ENCODE peak calls at places on chromosomes 16 and 17, in nine cellular contexts. One of them, this sample, is unnamed. For H3K36me3, the result is how much of the 10 kb centered on the place peaks cover.

GRCh38 chr16:24165273-24165672 is 90.9 kb upstream of the CACNG3 start:
- DNase-seq in Caco-2: no peak
- DNase-seq in endodermal cell: no peak
- DNase-seq in BE2C: no peak
- DNase-seq in PC-3: no peak
- DNase-seq in OCI-LY7: no peak
- DNase-seq in Peyer's patch: no peak
- DNase-seq in heart left ventricle: no peak
- DNase-seq in IMR-90: no peak
- DNase-seq in this sample: no peak

GRCh38 chr16:81321039-81321438 is 6.3 kb downstream of the GAN start:
- DNase-seq in IMR-90: no peak
- DNase-seq in PC-3: no peak
- DNase-seq in heart left ventricle: no peak
- DNase-seq in endodermal cell: no peak
- DNase-seq in Peyer's patch: no peak
- DNase-seq in Caco-2: no peak
- DNase-seq in BE2C: no peak
- DNase-seq in OCI-LY7: no peak
- DNase-seq in this sample: no peak

GRCh38 chr16:58107228-58107627 is 22.0 kb downstream of the CFAP20 start:
- DNase-seq in Caco-2: no peak
- DNase-seq in endodermal cell: no peak
- DNase-seq in OCI-LY7: no peak
- DNase-seq in BE2C: no peak
- DNase-seq in Peyer's patch: no peak
- DNase-seq in heart left ventricle: no peak
- DNase-seq in IMR-90: no peak
- DNase-seq in PC-3: no peak
- DNase-seq in this sample: no peak

GRCh38 chr16:14193316-14193871 is 122.3 kb downstream of the MRTFB start:
- DNase-seq in IMR-90: no peak
- DNase-seq in OCI-LY7: peak
- DNase-seq in endodermal cell: no peak
- DNase-seq in Peyer's patch: peak
- DNase-seq in BE2C: no peak
- DNase-seq in PC-3: no peak
- DNase-seq in Caco-2: no peak
- DNase-seq in heart left ventricle: no peak
- DNase-seq in this sample: no peak

GRCh38 chr17:42698736-42699414 is 16.5 kb downstream of the CNTNAP1 start:
- DNase-seq in heart left ventricle: peak
- DNase-seq in Peyer's patch: no peak
- DNase-seq in BE2C: peak
- DNase-seq in PC-3: peak
- DNase-seq in IMR-90: peak
- DNase-seq in Caco-2: peak
- DNase-seq in endodermal cell: peak
- DNase-seq in OCI-LY7: no peak
- DNase-seq in this sample: peak

GRCh38 chr16:86396318-86396882 is 113.9 kb upstream of the FOXF1 start:
- DNase-seq in Peyer's patch: no peak
- DNase-seq in BE2C: peak
- DNase-seq in heart left ventricle: no peak
- DNase-seq in OCI-LY7: no peak
- DNase-seq in endodermal cell: no peak
- DNase-seq in IMR-90: peak
- DNase-seq in PC-3: no peak
- DNase-seq in Caco-2: no peak
- DNase-seq in this sample: no peak

GRCh38 chr16:13919330-13919682 is 648 bp upstream of the ERCC4 start:
- DNase-seq in IMR-90: peak
- DNase-seq in heart left ventricle: peak
- DNase-seq in Caco-2: no peak
- DNase-seq in endodermal cell: no peak
- DNase-seq in BE2C: no peak
- DNase-seq in PC-3: peak
- DNase-seq in Peyer's patch: no peak
- DNase-seq in OCI-LY7: peak
- DNase-seq in this sample: no peak

GRCh38 chr17:9371019-9371418 is 204.6 kb downstream of the STX8 start:
- DNase-seq in PC-3: peak
- DNase-seq in Peyer's patch: no peak
- DNase-seq in BE2C: no peak
- DNase-seq in OCI-LY7: no peak
- DNase-seq in endodermal cell: no peak
- DNase-seq in Caco-2: no peak
- DNase-seq in IMR-90: peak
- DNase-seq in heart left ventricle: peak
- DNase-seq in this sample: no peak

GRCh38 chr17:5364156-5364555 is 55.3 kb downstream of the NUP88 start:
- DNase-seq in BE2C: no peak
- DNase-seq in Peyer's patch: no peak
- DNase-seq in heart left ventricle: no peak
- DNase-seq in PC-3: no peak
- DNase-seq in endodermal cell: no peak
- DNase-seq in IMR-90: peak
- DNase-seq in Caco-2: no peak
- DNase-seq in OCI-LY7: no peak
- DNase-seq in this sample: no peak

GRCh38 chr17:512926-513325 is 160.3 kb upstream of the RPH3AL start:
- DNase-seq in OCI-LY7: no peak
- DNase-seq in Peyer's patch: no peak
- DNase-seq in BE2C: no peak
- DNase-seq in heart left ventricle: no peak
- DNase-seq in IMR-90: peak
- DNase-seq in Caco-2: no peak
- DNase-seq in endodermal cell: no peak
- DNase-seq in PC-3: no peak
- DNase-seq in this sample: no peak

GRCh38 chr16:48197294-48197693 is 41.5 kb upstream of the ABCC12 start:
- DNase-seq in PC-3: no peak
- DNase-seq in OCI-LY7: no peak
- DNase-seq in heart left ventricle: no peak
- DNase-seq in IMR-90: no peak
- DNase-seq in BE2C: no peak
- DNase-seq in Caco-2: no peak
- DNase-seq in endodermal cell: no peak
- DNase-seq in Peyer's patch: no peak
- DNase-seq in this sample: no peak

GRCh38 chr16:31351937-31352315 is 3.0 kb upstream of the ITGAX start:
- DNase-seq in BE2C: no peak
- DNase-seq in Caco-2: no peak
- DNase-seq in IMR-90: no peak
- DNase-seq in OCI-LY7: no peak
- DNase-seq in endodermal cell: no peak
- DNase-seq in Peyer's patch: peak
- DNase-seq in heart left ventricle: no peak
- DNase-seq in PC-3: no peak
- DNase-seq in this sample: no peak

GRCh38 chr16:74738816-74739215 is 35.8 kb downstream of the FA2H start:
- DNase-seq in BE2C: no peak
- DNase-seq in Caco-2: no peak
- DNase-seq in IMR-90: no peak
- DNase-seq in endodermal cell: no peak
- DNase-seq in OCI-LY7: no peak
- DNase-seq in heart left ventricle: no peak
- DNase-seq in Peyer's patch: no peak
- DNase-seq in PC-3: no peak
- DNase-seq in this sample: no peak

GRCh38 chr16:75074920-75075687 is 41.5 kb downstream of the LDHD start:
- DNase-seq in heart left ventricle: no peak
- DNase-seq in BE2C: no peak
- DNase-seq in IMR-90: no peak
- DNase-seq in OCI-LY7: peak
- DNase-seq in Peyer's patch: peak
- DNase-seq in PC-3: no peak
- DNase-seq in endodermal cell: no peak
- DNase-seq in Caco-2: no peak
- DNase-seq in this sample: no peak

GRCh38 chr16:3266873-3267537 is 10.6 kb upstream of the MEFV start:
- DNase-seq in OCI-LY7: peak
- DNase-seq in IMR-90: peak
- DNase-seq in Caco-2: no peak
- DNase-seq in Peyer's patch: no peak
- DNase-seq in endodermal cell: peak
- DNase-seq in PC-3: peak
- DNase-seq in heart left ventricle: no peak
- DNase-seq in BE2C: peak
- DNase-seq in this sample: no peak

GRCh38 chr17:82720204-82720603 is 3.7 kb downstream of the FN3KRP start:
- DNase-seq in heart left ventricle: no peak
- DNase-seq in OCI-LY7: no peak
- DNase-seq in IMR-90: no peak
- DNase-seq in Peyer's patch: no peak
- DNase-seq in PC-3: no peak
- DNase-seq in Caco-2: no peak
- DNase-seq in BE2C: no peak
- DNase-seq in endodermal cell: no peak
- DNase-seq in this sample: no peak

GRCh38 chr16:30551781-30552180 is 6.4 kb downstream of the ZNF764 start:
- DNase-seq in PC-3: no peak
- DNase-seq in BE2C: no peak
- DNase-seq in Caco-2: no peak
- DNase-seq in Peyer's patch: peak
- DNase-seq in heart left ventricle: no peak
- DNase-seq in endodermal cell: no peak
- DNase-seq in OCI-LY7: no peak
- DNase-seq in IMR-90: no peak
- DNase-seq in this sample: peak

GRCh38 chr17:80940171-80941123 is 51.2 kb upstream of the CHMP6 start:
- DNase-seq in OCI-LY7: peak
- DNase-seq in heart left ventricle: no peak
- DNase-seq in Peyer's patch: no peak
- DNase-seq in BE2C: no peak
- DNase-seq in endodermal cell: no peak
- DNase-seq in Caco-2: no peak
- DNase-seq in PC-3: no peak
- DNase-seq in IMR-90: no peak
- DNase-seq in this sample: peak

GRCh38 chr17:8707232-8707590 is 37.4 kb downstream of the CCDC42 start:
- DNase-seq in heart left ventricle: no peak
- DNase-seq in OCI-LY7: no peak
- DNase-seq in endodermal cell: peak
- DNase-seq in BE2C: no peak
- DNase-seq in Caco-2: no peak
- DNase-seq in Peyer's patch: no peak
- DNase-seq in PC-3: no peak
- DNase-seq in IMR-90: no peak
- DNase-seq in this sample: no peak

GRCh38 chr17:17870292-17870691 is 33.5 kb upstream of the SREBF1 start:
- DNase-seq in Caco-2: no peak
- DNase-seq in BE2C: no peak
- DNase-seq in heart left ventricle: no peak
- DNase-seq in IMR-90: no peak
- DNase-seq in Peyer's patch: no peak
- DNase-seq in endodermal cell: peak
- DNase-seq in OCI-LY7: peak
- DNase-seq in PC-3: peak
- DNase-seq in this sample: no peak

GRCh38 chr16:88591577-88592021 is 21.4 kb downstream of the ZC3H18 start:
- DNase-seq in PC-3: no peak
- DNase-seq in OCI-LY7: no peak
- DNase-seq in Peyer's patch: peak
- DNase-seq in IMR-90: peak
- DNase-seq in endodermal cell: no peak
- DNase-seq in Caco-2: no peak
- DNase-seq in BE2C: no peak
- DNase-seq in heart left ventricle: peak
- DNase-seq in this sample: no peak
- TF ChIP-seq CTCF in PC-3: no peak
- TF ChIP-seq CTCF in OCI-LY7: no peak
- TF ChIP-seq CTCF in Peyer's patch: no peak
- TF ChIP-seq CTCF in IMR-90: no peak
- TF ChIP-seq CTCF in endodermal cell: no peak
- TF ChIP-seq CTCF in Caco-2: no peak
- TF ChIP-seq CTCF in BE2C: no peak
- TF ChIP-seq CTCF in heart left ventricle: no peak
- TF ChIP-seq CTCF in this sample: no peak

DNA sequence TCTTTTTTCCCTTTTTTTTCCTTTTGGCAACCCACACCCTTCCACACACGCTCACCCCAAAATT is at the start of gene NLK:
- DNase-seq in heart left ventricle: no peak
- DNase-seq in OCI-LY7: no peak
- DNase-seq in Caco-2: no peak
- DNase-seq in BE2C: no peak
- DNase-seq in PC-3: no peak
- DNase-seq in endodermal cell: no peak
- DNase-seq in IMR-90: no peak
- DNase-seq in Peyer's patch: no peak
- DNase-seq in this sample: no peak
- H3K4me3 ChIP-seq in heart left ventricle: peak
- H3K4me3 ChIP-seq in OCI-LY7: peak
- H3K4me3 ChIP-seq in Caco-2: peak
- H3K4me3 ChIP-seq in BE2C: peak
- H3K4me3 ChIP-seq in PC-3: peak
- H3K4me3 ChIP-seq in endodermal cell: peak
- H3K4me3 ChIP-seq in IMR-90: peak
- H3K4me3 ChIP-seq in Peyer's patch: peak
- H3K4me3 ChIP-seq in this sample: peak

DNA sequence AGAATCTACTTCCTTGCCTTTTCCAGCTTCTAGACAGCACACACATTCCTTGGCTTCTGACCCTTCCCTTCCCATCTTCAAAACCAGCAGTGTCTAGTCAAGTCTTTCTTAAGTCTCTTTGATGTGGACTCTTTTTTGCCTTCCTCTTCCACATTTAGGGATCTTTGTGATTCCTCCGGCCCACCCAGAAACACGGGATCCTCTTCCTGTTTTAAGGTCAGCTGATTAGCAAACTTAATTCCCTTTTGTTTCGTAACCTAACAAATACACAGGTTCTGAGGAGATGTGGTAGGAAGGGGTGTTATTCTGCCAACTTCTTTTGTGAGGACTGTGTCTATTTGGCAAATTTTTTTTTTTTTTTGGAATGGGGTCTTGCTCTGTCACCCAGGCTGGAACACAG is 14.8 kb downstream of the KNOP1 start:
- DNase-seq in IMR-90: no peak
- DNase-seq in Peyer's patch: no peak
- DNase-seq in endodermal cell: no peak
- DNase-seq in PC-3: no peak
- DNase-seq in Caco-2: no peak
- DNase-seq in BE2C: no peak
- DNase-seq in heart left ventricle: no peak
- DNase-seq in OCI-LY7: no peak
- DNase-seq in this sample: no peak
- H3K36me3 ChIP-seq in IMR-90: half or more
- H3K36me3 ChIP-seq in Peyer's patch: under half
- H3K36me3 ChIP-seq in endodermal cell: half or more
- H3K36me3 ChIP-seq in PC-3: under half
- H3K36me3 ChIP-seq in Caco-2: under half
- H3K36me3 ChIP-seq in BE2C: half or more
- H3K36me3 ChIP-seq in heart left ventricle: half or more
- H3K36me3 ChIP-seq in OCI-LY7: half or more
- H3K36me3 ChIP-seq in this sample: under half

DNA sequence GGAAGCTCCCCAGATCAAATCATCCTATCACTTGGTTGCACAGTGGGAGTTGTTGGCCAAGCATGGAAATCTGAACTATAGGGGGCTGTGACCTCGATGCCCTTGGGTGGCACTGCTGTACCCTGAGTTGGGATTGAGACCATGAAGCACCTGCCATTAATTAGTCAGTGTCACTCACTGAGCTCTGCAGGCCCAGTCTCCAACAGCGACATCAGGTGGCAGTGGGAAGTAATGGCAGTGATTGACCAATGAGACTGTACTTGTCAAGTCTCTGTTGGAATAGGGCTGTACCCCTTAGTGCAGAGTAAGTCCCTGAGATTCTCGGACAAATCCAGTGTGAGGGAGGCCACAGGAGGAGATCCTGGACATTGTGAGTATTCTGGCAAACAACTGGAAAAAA is 118.0 kb upstream of the RPL38 start:
- DNase-seq in PC-3: no peak
- DNase-seq in Caco-2: no peak
- DNase-seq in Peyer's patch: no peak
- DNase-seq in OCI-LY7: peak
- DNase-seq in IMR-90: no peak
- DNase-seq in BE2C: no peak
- DNase-seq in heart left ventricle: no peak
- DNase-seq in endodermal cell: peak
- DNase-seq in this sample: no peak
- TF ChIP-seq CTCF in PC-3: peak
- TF ChIP-seq CTCF in Caco-2: no peak
- TF ChIP-seq CTCF in Peyer's patch: no peak
- TF ChIP-seq CTCF in OCI-LY7: peak
- TF ChIP-seq CTCF in IMR-90: no peak
- TF ChIP-seq CTCF in BE2C: peak
- TF ChIP-seq CTCF in heart left ventricle: no peak
- TF ChIP-seq CTCF in endodermal cell: peak
- TF ChIP-seq CTCF in this sample: peak